ENCODE peak calls at places on chromosomes 4 and X, in nine cellular contexts. L, J, O, P, R, N, Q, K and H are unnamed samples.

GRCh38 chr4:96993528-96993927 is 1149.7 kb downstream of the STPG2 start:
- DNase-seq in L (no peak), Q (no peak), O (no peak), P (no peak), J (peak; percentile 13), K (no peak), R (no peak), N (no peak), H (no peak)

GRCh38 chrX:108020631-108021030 is 24.2 kb upstream of the VSIG1 start:
- DNase-seq in J (peak; percentile 50), R (no peak), N (peak; percentile 31), L (peak; percentile 28), O (peak; percentile 34), K (no peak), P (no peak), Q (no peak), H (no peak)

GRCh38 chrX:47146121-47146935 is 1.3 kb downstream of the RBM10 start:
- DNase-seq in P (no peak), K (no peak), L (no peak), R (no peak), N (peak; percentile 19), O (no peak), Q (no peak), J (no peak), H (no peak)

GRCh38 chrX:1391370-1391706 is 575 bp downstream of the SLC25A6 start:
- DNase-seq in O (peak; percentile 88), P (no peak), N (no peak), L (no peak), J (peak; percentile 88), K (no peak), Q (no peak), R (no peak), H (no peak)

GRCh38 chr4:39786838-39787237 is 88.9 kb downstream of the UBE2K start:
- DNase-seq in N (no peak), Q (no peak), L (no peak), R (no peak), J (no peak), P (no peak), K (no peak), O (no peak), H (no peak)

GRCh38 chr4:31655328-31655727 is 935.2 kb downstream of the PCDH7 start:
- DNase-seq in J (no peak), P (no peak), K (no peak), Q (no peak), N (no peak), O (no peak), L (peak; percentile 17), R (no peak), H (peak; percentile 25)

GRCh38 chr4:121777625-121778024 is 12.7 kb upstream of the SMIM43 start:
- DNase-seq in L (no peak), P (no peak), K (no peak), R (peak; percentile 2), J (no peak), N (no peak), Q (no peak), O (no peak), H (no peak)

GRCh38 chr4:102687373-102687981 is 73.3 kb downstream of the MANBA start:
- DNase-seq in O (peak; percentile 1), Q (no peak), K (no peak), L (peak; percentile 43), N (no peak), J (no peak), P (no peak), R (peak; percentile 54), H (peak; percentile 20)

GRCh38 chr4:25284466-25284865 is 28.1 kb upstream of the ZCCHC4 start:
- DNase-seq in P (no peak), L (no peak), O (no peak), J (no peak), K (no peak), Q (no peak), N (no peak), R (no peak), H (no peak)

GRCh38 chr4:7199129-7199725 is 6.9 kb downstream of the SORCS2 start:
- DNase-seq in Q (no peak), J (no peak), P (no peak), L (no peak), O (no peak), N (no peak), K (no peak), R (no peak), H (no peak)

GRCh38 chr4:96916731-96917130 is 1076.8 kb downstream of the PDHA2 start:
- DNase-seq in Q (no peak), P (no peak), O (no peak), J (peak; percentile 44), N (no peak), L (no peak), K (no peak), R (no peak), H (no peak)